ENCODE peak calls at places on chromosome 12, in five cellular contexts. L, O, C, I and M are unnamed samples.

GRCh38 chr12:2098852-2099251 is 46.1 kb downstream of the CACNA1C start:
- DNase-seq in L (no peak), O (no peak), C (no peak), I (no peak), M (no peak)

GRCh38 chr12:71303199-71303598 is 136.4 kb upstream of the LGR5 start:
- DNase-seq in L (no peak), O (no peak), C (no peak), I (no peak), M (no peak)

GRCh38 chr12:89648211-89648930 is 60.3 kb downstream of the ATP2B1 start:
- DNase-seq in L (no peak), O (no peak), C (no peak), I (no peak), M (no peak)

GRCh38 chr12:125610292-125610691 is 545.1 kb downstream of the AACS start:
- DNase-seq in L (no peak), O (no peak), C (no peak), I (no peak), M (no peak)

GRCh38 chr12:2886768-2887450 is 3.8 kb upstream of the TULP3 start:
- DNase-seq in L (no peak), O (no peak), C (no peak), I (no peak), M (no peak)

GRCh38 chr12:3885179-3886094 is 12.2 kb upstream of the PARP11 start:
- DNase-seq in L (peak; percentile 73), O (peak; percentile 18), C (no peak), I (peak; percentile 20), M (peak; percentile 65)

GRCh38 chr12:49540229-49541139 is 1.7 kb downstream of the KCNH3 start:
- DNase-seq in L (no peak), O (peak; percentile 6), C (no peak), I (no peak), M (no peak)

GRCh38 chr12:11763760-11764520 is 114.5 kb downstream of the ETV6 start:
- DNase-seq in L (no peak), O (no peak), C (no peak), I (no peak), M (no peak)

GRCh38 chr12:65590318-65590717 is 234.0 kb upstream of the HMGA2 start:
- DNase-seq in L (no peak), O (no peak), C (no peak), I (no peak), M (no peak)

GRCh38 chr12:132290203-132290540 is 39.2 kb downstream of the GALNT9 start:
- DNase-seq in L (no peak), O (no peak), C (no peak), I (no peak), M (no peak)

GRCh38 chr12:131959137-131959536 is 9.4 kb downstream of the EP400 start:
- DNase-seq in L (no peak), O (no peak), C (no peak), I (no peak), M (no peak)

GRCh38 chr12:60489071-60489470 is 893.2 kb downstream of the SLC16A7 start:
- DNase-seq in L (no peak), O (no peak), C (no peak), I (no peak), M (no peak)

GRCh38 chr12:94593822-94594442 is 56.4 kb downstream of the TMCC3 start:
- DNase-seq in L (no peak), O (no peak), C (no peak), I (no peak), M (no peak)

GRCh38 chr12:58893421-58893986 is 26.8 kb downstream of the LRIG3 start:
- DNase-seq in L (no peak), O (no peak), C (no peak), I (no peak), M (no peak)

GRCh38 chr12:138898-139534 is 72.4 kb downstream of the IQSEC3 start:
- DNase-seq in L (no peak), O (peak; percentile 20), C (no peak), I (no peak), M (no peak)

GRCh38 chr12:659090-659683 is 4.1 kb downstream of the NINJ2 start:
- DNase-seq in L (no peak), O (no peak), C (no peak), I (no peak), M (no peak)

GRCh38 chr12:121580959-121581680 is at the start of gene KDM2B:
- DNase-seq in L (peak; percentile 19), O (peak; percentile 43), C (no peak), I (peak; percentile 16), M (no peak)

GRCh38 chr12:105803292-105803691 is 335.5 kb downstream of the NUAK1 start:
- DNase-seq in L (no peak), O (no peak), C (no peak), I (no peak), M (no peak)

GRCh38 chr12:130162267-130162666 is at the start of gene FZD10:
- DNase-seq in L (no peak), O (peak; percentile 56), C (no peak), I (no peak), M (no peak)

GRCh38 chr12:19962192-19962591 is 406.1 kb upstream of the PDE3A start:
- DNase-seq in L (no peak), O (no peak), C (no peak), I (no peak), M (no peak)

GRCh38 chr12:53048033-53048779 is 1.7 kb upstream of the TNS2 start:
- DNase-seq in L (no peak), O (peak; percentile 85), C (peak; percentile 75), I (no peak), M (no peak)

GRCh38 chr12:132162508-132163031 is 18.3 kb downstream of the NOC4L start:
- DNase-seq in L (peak; percentile 43), O (no peak), C (no peak), I (no peak), M (no peak)

GRCh38 chr12:52879394-52880351 is 25.2 kb downstream of the KRT8 start:
- DNase-seq in L (peak; percentile 67), O (peak; percentile 85), C (peak; percentile 79), I (peak; percentile 26), M (peak; percentile 75)

GRCh38 chr12:14216405-14217294 is 148.8 kb upstream of the ATF7IP start:
- DNase-seq in L (no peak), O (no peak), C (no peak), I (no peak), M (peak; percentile 37)

GRCh38 chr12:90621927-90622326 is 333.0 kb downstream of the CCER1 start:
- DNase-seq in L (no peak), O (no peak), C (no peak), I (no peak), M (no peak)

GRCh38 chr12:32828552-32828951 is 68.0 kb downstream of the PKP2 start:
- DNase-seq in L (no peak), O (no peak), C (no peak), I (no peak), M (no peak)

GRCh38 chr12:66203820-66204219 is 14.8 kb downstream of the IRAK3 start:
- DNase-seq in L (no peak), O (no peak), C (no peak), I (no peak), M (peak; percentile 34)

GRCh38 chr12:84128117-84128991 is 784.2 kb downstream of the SLC6A15 start:
- DNase-seq in L (no peak), O (no peak), C (no peak), I (no peak), M (no peak)

GRCh38 chr12:39587247-39587646 is 32.4 kb downstream of the ABCD2 start:
- DNase-seq in L (peak; percentile 45), O (no peak), C (no peak), I (no peak), M (peak; percentile 43)

GRCh38 chr12:104603545-104603973 is 146.8 kb downstream of the CHST11 start:
- DNase-seq in L (no peak), O (no peak), C (no peak), I (no peak), M (no peak)

GRCh38 chr12:100578923-100579322 is 5.4 kb downstream of the GAS2L3 start:
- DNase-seq in L (no peak), O (no peak), C (no peak), I (no peak), M (no peak)

GRCh38 chr12:77190022-77190421 is 124.7 kb upstream of the E2F7 start:
- DNase-seq in L (no peak), O (no peak), C (no peak), I (no peak), M (no peak)

GRCh38 chr12:47833591-47834012 is 13.9 kb upstream of the HDAC7 start:
- DNase-seq in L (no peak), O (no peak), C (no peak), I (no peak), M (no peak)

GRCh38 chr12:47832263-47832933 is 12.7 kb upstream of the HDAC7 start:
- DNase-seq in L (no peak), O (no peak), C (no peak), I (no peak), M (no peak)

GRCh38 chr12:47828008-47828966 is 8.6 kb upstream of the HDAC7 start:
- DNase-seq in L (no peak), O (no peak), C (no peak), I (no peak), M (no peak)

GRCh38 chr12:47828967-47829482 is 9.3 kb upstream of the HDAC7 start:
- DNase-seq in L (no peak), O (peak; percentile 61), C (peak; percentile 86), I (no peak), M (no peak)

GRCh38 chr12:47829584-47829983 is 9.9 kb upstream of the HDAC7 start:
- DNase-seq in L (no peak), O (no peak), C (no peak), I (no peak), M (no peak)
- H3K4me1 ChIP-seq in L (peaks cover 97% of the 10 kb centered on the region), O (peaks cover 24% of the 10 kb centered on the region), C (peaks cover 26% of the 10 kb centered on the region), I (peaks cover 92% of the 10 kb centered on the region), M (peaks cover 27% of the 10 kb centered on the region)

GRCh38 chr12:109160433-109160832 is 44.0 kb downstream of the ACACB start:
- DNase-seq in L (no peak), O (peak; percentile 50), C (no peak), I (no peak), M (no peak)
- H3K4me1 ChIP-seq in L (peaks cover 3% of the 10 kb centered on the region), O (peaks cover 25% of the 10 kb centered on the region), C (peaks cover 18% of the 10 kb centered on the region), I (no peaks in the 10 kb centered on the region), M (peaks cover 5% of the 10 kb centered on the region)

GRCh38 chr12:44833561-44833960 is 42.6 kb downstream of the NELL2 start:
- DNase-seq in L (no peak), O (no peak), C (no peak), I (no peak), M (no peak)
- H3K4me1 ChIP-seq in L (peaks cover 61% of the 10 kb centered on the region), O (peaks cover 10% of the 10 kb centered on the region), C (no peaks in the 10 kb centered on the region), I (peaks cover under 1% of the 10 kb centered on the region), M (peaks cover 3% of the 10 kb centered on the region)

GRCh38 chr12:57229634-57230380 is at the start of gene SHMT2:
- DNase-seq in L (peak; percentile 89), O (peak; percentile 97), C (peak; percentile 94), I (peak; percentile 90), M (peak; percentile 97)
- H3K4me1 ChIP-seq in L (peaks cover 66% of the 10 kb centered on the region), O (peaks cover 34% of the 10 kb centered on the region), C (no peaks in the 10 kb centered on the region), I (peaks cover 75% of the 10 kb centered on the region), M (peaks cover 20% of the 10 kb centered on the region)